ENCODE peak calls at places on chromosome 16, in four cellular contexts. One of them, this sample, is unnamed. For H3K9me3, the result is how much of the 10 kb centered on the place peaks cover.

GRCh38 chr16:80460004-80460403 is 80.8 kb upstream of the DYNLRB2 start:
- DNase-seq in CD4-positive, alpha-beta T cell: no peak
- DNase-seq in naive thymus-derived CD4-positive, alpha-beta T cell: no peak
- DNase-seq in body of pancreas: no peak
- DNase-seq in this sample: no peak

GRCh38 chr16:66309-67182 is 5.9 kb downstream of the RHBDF1 start:
- DNase-seq in body of pancreas: no peak
- DNase-seq in CD4-positive, alpha-beta T cell: no peak
- DNase-seq in naive thymus-derived CD4-positive, alpha-beta T cell: no peak
- DNase-seq in this sample: no peak

GRCh38 chr16:7397901-7398300 is 65.3 kb downstream of the RBFOX1 start:
- DNase-seq in CD4-positive, alpha-beta T cell: no peak
- DNase-seq in naive thymus-derived CD4-positive, alpha-beta T cell: no peak
- DNase-seq in body of pancreas: no peak
- DNase-seq in this sample: no peak

GRCh38 chr16:85557083-85557975 is 55.8 kb upstream of the GSE1 start:
- DNase-seq in naive thymus-derived CD4-positive, alpha-beta T cell: peak
- DNase-seq in body of pancreas: peak
- DNase-seq in CD4-positive, alpha-beta T cell: peak
- DNase-seq in this sample: no peak

GRCh38 chr16:17766012-17766411 is 295.3 kb upstream of the XYLT1 start:
- DNase-seq in body of pancreas: no peak
- DNase-seq in naive thymus-derived CD4-positive, alpha-beta T cell: no peak
- DNase-seq in CD4-positive, alpha-beta T cell: no peak
- DNase-seq in this sample: no peak

GRCh38 chr16:52677487-52677886 is 130.5 kb upstream of the TOX3 start:
- DNase-seq in naive thymus-derived CD4-positive, alpha-beta T cell: no peak
- DNase-seq in body of pancreas: no peak
- DNase-seq in CD4-positive, alpha-beta T cell: no peak
- DNase-seq in this sample: no peak

GRCh38 chr16:29813644-29814562 is 1.9 kb downstream of the PRRT2 start:
- DNase-seq in naive thymus-derived CD4-positive, alpha-beta T cell: no peak
- DNase-seq in CD4-positive, alpha-beta T cell: no peak
- DNase-seq in body of pancreas: no peak
- DNase-seq in this sample: no peak

GRCh38 chr16:75801307-75801706 is 75.0 kb upstream of the CPHXL start:
- DNase-seq in body of pancreas: no peak
- DNase-seq in CD4-positive, alpha-beta T cell: no peak
- DNase-seq in naive thymus-derived CD4-positive, alpha-beta T cell: no peak
- DNase-seq in this sample: no peak

GRCh38 chr16:68746951-68747350 is 9.9 kb downstream of the CDH1 start:
- DNase-seq in CD4-positive, alpha-beta T cell: no peak
- DNase-seq in body of pancreas: no peak
- DNase-seq in naive thymus-derived CD4-positive, alpha-beta T cell: no peak
- DNase-seq in this sample: no peak

DNA sequence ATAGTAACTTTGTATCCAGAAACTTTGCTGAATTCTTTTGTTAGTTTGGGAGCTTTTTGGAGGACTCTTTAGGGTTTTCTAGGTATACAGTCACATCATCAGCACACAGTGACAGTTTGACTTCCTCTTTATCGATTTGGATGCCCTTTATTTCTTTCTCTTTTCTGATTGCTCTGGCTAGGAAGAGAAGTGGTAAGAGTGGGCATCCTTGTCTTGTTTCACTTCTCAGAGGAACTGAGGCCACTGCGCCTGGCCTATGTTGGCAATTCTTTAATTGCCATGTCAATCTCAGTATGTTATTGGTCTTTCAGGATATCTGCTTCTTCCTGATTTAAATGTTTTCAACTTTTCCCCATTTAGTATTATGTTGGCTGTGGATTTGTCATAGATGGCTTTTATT is 24.6 kb downstream of the ATF7IP2 start:
- DNase-seq in naive thymus-derived CD4-positive, alpha-beta T cell: no peak
- DNase-seq in body of pancreas: no peak
- DNase-seq in CD4-positive, alpha-beta T cell: no peak
- DNase-seq in this sample: no peak
- H3K9me3 ChIP-seq in naive thymus-derived CD4-positive, alpha-beta T cell: half or more
- H3K9me3 ChIP-seq in body of pancreas: under half
- H3K9me3 ChIP-seq in CD4-positive, alpha-beta T cell: half or more
- H3K9me3 ChIP-seq in this sample: under half

GRCh38 chr16:35602116-35602515 is 2142.7 kb downstream of the TP53TG3F start:
- DNase-seq in naive thymus-derived CD4-positive, alpha-beta T cell: no peak
- DNase-seq in CD4-positive, alpha-beta T cell: no peak
- DNase-seq in body of pancreas: no peak
- DNase-seq in this sample: no peak

GRCh38 chr16:35596467-35596866 is 2137.1 kb downstream of the TP53TG3F start:
- DNase-seq in naive thymus-derived CD4-positive, alpha-beta T cell: no peak
- DNase-seq in body of pancreas: no peak
- DNase-seq in CD4-positive, alpha-beta T cell: no peak
- DNase-seq in this sample: no peak

GRCh38 chr16:35598696-35599332 is 2139.4 kb downstream of the TP53TG3F start:
- DNase-seq in body of pancreas: no peak
- DNase-seq in naive thymus-derived CD4-positive, alpha-beta T cell: no peak
- DNase-seq in CD4-positive, alpha-beta T cell: no peak
- DNase-seq in this sample: no peak

DNA sequence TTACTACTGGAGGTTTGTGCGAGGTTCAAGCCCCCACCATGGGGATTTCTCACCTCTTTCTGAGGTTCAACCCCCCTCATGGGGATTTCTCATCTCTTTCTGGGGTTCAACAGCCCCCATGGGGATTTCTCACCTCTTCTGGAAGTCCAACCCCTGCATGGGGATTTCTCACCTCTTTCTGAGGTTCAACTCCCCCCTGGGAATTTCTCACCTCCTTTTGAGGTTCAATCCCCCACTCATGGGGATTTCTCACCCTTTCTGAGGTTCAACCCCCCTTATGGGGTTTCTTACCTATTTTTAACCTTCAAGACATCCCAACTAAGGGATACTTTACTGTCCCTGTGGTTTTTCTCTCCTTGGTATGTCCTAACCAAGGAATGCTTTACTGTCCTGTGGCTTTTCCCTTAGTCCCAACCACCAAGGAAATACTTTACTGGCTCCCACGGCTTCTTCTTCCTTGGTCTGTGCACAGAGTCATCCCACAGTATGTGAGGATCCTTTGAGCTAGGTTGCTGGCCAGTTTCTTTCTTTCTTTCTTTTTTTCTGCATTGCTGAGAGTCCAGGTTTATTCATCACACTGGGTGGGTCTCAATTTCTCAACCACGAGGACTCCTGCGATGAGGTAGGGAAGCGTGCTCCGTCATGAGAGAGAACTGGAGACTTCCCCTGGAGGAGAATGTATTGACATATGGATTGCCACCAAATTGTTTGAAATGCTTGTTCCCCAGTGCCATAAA is 2140.2 kb downstream of the TP53TG3F start:
- DNase-seq in body of pancreas: no peak
- DNase-seq in naive thymus-derived CD4-positive, alpha-beta T cell: no peak
- DNase-seq in CD4-positive, alpha-beta T cell: no peak
- DNase-seq in this sample: no peak
- H3K9me3 ChIP-seq in body of pancreas: under half
- H3K9me3 ChIP-seq in naive thymus-derived CD4-positive, alpha-beta T cell: under half
- H3K9me3 ChIP-seq in CD4-positive, alpha-beta T cell: under half
- H3K9me3 ChIP-seq in this sample: under half

GRCh38 chr16:35931722-35932121 is 2472.3 kb downstream of the TP53TG3F start:
- DNase-seq in CD4-positive, alpha-beta T cell: no peak
- DNase-seq in naive thymus-derived CD4-positive, alpha-beta T cell: no peak
- DNase-seq in body of pancreas: no peak
- DNase-seq in this sample: no peak
- H3K9me3 ChIP-seq in CD4-positive, alpha-beta T cell: under half
- H3K9me3 ChIP-seq in naive thymus-derived CD4-positive, alpha-beta T cell: under half
- H3K9me3 ChIP-seq in body of pancreas: under half
- H3K9me3 ChIP-seq in this sample: under half

DNA sequence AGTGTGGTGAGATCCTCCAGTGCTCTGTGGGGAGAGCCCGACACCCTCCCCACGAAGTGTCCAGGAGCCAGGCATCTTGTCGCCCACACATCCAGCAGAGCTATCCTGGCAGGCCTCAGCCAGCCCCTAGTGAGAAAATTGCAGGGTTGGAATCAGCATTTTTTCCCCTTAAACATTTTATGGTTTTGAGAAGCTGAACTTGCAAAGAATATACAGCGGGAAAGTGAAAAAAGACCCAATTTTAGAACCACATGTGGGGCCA is 84.6 kb downstream of the SOCS1 start:
- DNase-seq in naive thymus-derived CD4-positive, alpha-beta T cell: no peak
- DNase-seq in CD4-positive, alpha-beta T cell: no peak
- DNase-seq in body of pancreas: no peak
- DNase-seq in this sample: no peak
- H3K9me3 ChIP-seq in naive thymus-derived CD4-positive, alpha-beta T cell: under half
- H3K9me3 ChIP-seq in CD4-positive, alpha-beta T cell: under half
- H3K9me3 ChIP-seq in body of pancreas: under half
- H3K9me3 ChIP-seq in this sample: under half

DNA sequence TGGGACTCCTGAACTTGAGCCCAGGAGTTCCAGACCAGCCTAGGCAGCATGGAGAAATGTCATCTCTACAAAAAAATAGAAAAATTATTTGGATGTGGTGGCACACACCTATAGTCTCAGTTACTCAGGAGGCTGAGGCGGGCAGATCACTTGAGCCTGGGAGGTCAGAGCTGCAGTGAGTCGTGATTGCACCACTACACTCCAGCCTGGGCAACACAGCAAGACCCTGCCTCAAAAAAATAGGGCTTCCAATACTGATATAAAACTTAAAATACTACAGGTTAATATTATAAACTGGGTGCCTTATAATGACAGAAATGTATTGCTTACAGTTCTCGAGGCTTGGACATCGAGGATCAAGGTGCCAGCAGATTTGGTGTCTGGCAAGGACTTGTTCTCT is 10.6 kb downstream of the CES2 start:
- DNase-seq in body of pancreas: no peak
- DNase-seq in CD4-positive, alpha-beta T cell: no peak
- DNase-seq in naive thymus-derived CD4-positive, alpha-beta T cell: no peak
- DNase-seq in this sample: no peak
- H3K9me3 ChIP-seq in body of pancreas: under half
- H3K9me3 ChIP-seq in CD4-positive, alpha-beta T cell: under half
- H3K9me3 ChIP-seq in naive thymus-derived CD4-positive, alpha-beta T cell: under half
- H3K9me3 ChIP-seq in this sample: under half

GRCh38 chr16:15979801-15980200 is 30.4 kb downstream of the ABCC1 start:
- DNase-seq in CD4-positive, alpha-beta T cell: no peak
- DNase-seq in naive thymus-derived CD4-positive, alpha-beta T cell: no peak
- DNase-seq in body of pancreas: no peak
- DNase-seq in this sample: no peak
- H3K9me3 ChIP-seq in CD4-positive, alpha-beta T cell: under half
- H3K9me3 ChIP-seq in naive thymus-derived CD4-positive, alpha-beta T cell: under half
- H3K9me3 ChIP-seq in body of pancreas: under half
- H3K9me3 ChIP-seq in this sample: under half

DNA sequence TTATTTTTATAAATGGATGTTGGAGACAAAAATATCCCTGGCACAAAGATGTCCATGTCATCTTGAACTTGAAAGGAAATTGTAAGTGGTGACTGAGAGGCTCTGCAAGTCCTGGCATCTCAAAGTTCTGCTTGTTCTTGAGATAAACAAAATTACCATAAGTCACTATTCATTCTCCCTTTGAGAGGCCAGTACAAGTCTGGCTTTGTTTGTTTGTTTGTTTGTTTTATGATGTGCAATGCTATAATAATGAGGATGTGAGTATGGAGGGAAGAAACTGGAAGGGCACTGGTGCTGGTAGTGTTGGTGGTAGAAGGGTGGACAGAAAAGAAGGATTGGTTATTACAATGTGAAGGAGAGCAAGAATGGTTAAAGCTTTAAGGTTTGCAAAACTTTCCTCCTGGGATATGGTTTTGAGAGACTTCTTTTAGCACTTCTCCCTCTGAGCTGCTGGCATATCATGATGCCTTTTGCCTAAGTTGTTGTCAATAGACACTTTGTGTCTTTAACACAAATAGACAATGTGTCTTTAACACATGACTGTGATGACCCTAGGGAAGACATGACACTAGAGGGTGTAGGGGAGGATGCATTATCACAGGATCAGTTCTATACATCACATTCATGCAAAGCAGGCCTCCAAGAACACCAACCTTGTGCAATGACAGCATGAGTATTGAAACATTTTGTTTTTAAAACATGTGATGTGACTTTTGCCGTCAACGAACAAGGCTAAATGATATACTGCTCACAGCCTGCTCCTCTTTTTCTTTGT is 880.5 kb upstream of the GOT2 start:
- DNase-seq in body of pancreas: no peak
- DNase-seq in CD4-positive, alpha-beta T cell: no peak
- DNase-seq in naive thymus-derived CD4-positive, alpha-beta T cell: no peak
- DNase-seq in this sample: no peak
- H3K9me3 ChIP-seq in body of pancreas: under half
- H3K9me3 ChIP-seq in CD4-positive, alpha-beta T cell: under half
- H3K9me3 ChIP-seq in naive thymus-derived CD4-positive, alpha-beta T cell: under half
- H3K9me3 ChIP-seq in this sample: under half

DNA sequence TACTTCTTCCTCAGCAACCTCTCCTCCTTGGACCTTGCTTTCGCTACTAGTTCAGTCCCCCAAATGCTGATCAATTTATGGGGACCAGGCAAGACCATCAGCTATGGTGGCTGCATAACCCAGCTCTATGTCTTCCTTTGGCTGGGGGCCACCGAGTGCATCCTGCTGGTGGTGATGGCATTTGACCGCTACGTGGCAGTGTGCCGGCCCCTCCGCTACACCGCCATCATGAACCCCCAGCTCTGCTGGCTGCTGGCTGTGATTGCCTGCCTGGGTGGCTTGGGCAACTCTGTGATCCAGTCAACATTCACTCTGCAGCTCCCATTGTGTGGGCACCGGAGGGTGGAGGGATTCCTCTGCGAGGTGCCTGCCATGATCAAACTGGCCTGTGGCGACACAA is 429 bp downstream of the OR2C1 start:
- DNase-seq in naive thymus-derived CD4-positive, alpha-beta T cell: no peak
- DNase-seq in CD4-positive, alpha-beta T cell: no peak
- DNase-seq in body of pancreas: no peak
- DNase-seq in this sample: no peak
- H3K9me3 ChIP-seq in naive thymus-derived CD4-positive, alpha-beta T cell: under half
- H3K9me3 ChIP-seq in CD4-positive, alpha-beta T cell: under half
- H3K9me3 ChIP-seq in body of pancreas: under half
- H3K9me3 ChIP-seq in this sample: under half

GRCh38 chr16:35298460-35299243 is 1839.2 kb downstream of the TP53TG3F start:
- DNase-seq in body of pancreas: no peak
- DNase-seq in CD4-positive, alpha-beta T cell: no peak
- DNase-seq in naive thymus-derived CD4-positive, alpha-beta T cell: no peak
- DNase-seq in this sample: no peak

GRCh38 chr16:35296962-35297653 is 1837.7 kb downstream of the TP53TG3F start:
- DNase-seq in CD4-positive, alpha-beta T cell: no peak
- DNase-seq in naive thymus-derived CD4-positive, alpha-beta T cell: no peak
- DNase-seq in body of pancreas: no peak
- DNase-seq in this sample: no peak

GRCh38 chr16:35305476-35305875 is 1846.1 kb downstream of the TP53TG3F start:
- DNase-seq in naive thymus-derived CD4-positive, alpha-beta T cell: no peak
- DNase-seq in CD4-positive, alpha-beta T cell: no peak
- DNase-seq in body of pancreas: no peak
- DNase-seq in this sample: no peak

GRCh38 chr16:35306915-35307314 is 1847.5 kb downstream of the TP53TG3F start:
- DNase-seq in body of pancreas: no peak
- DNase-seq in naive thymus-derived CD4-positive, alpha-beta T cell: no peak
- DNase-seq in CD4-positive, alpha-beta T cell: no peak
- DNase-seq in this sample: no peak

GRCh38 chr16:35302859-35303258 is 1843.4 kb downstream of the TP53TG3F start:
- DNase-seq in CD4-positive, alpha-beta T cell: no peak
- DNase-seq in naive thymus-derived CD4-positive, alpha-beta T cell: no peak
- DNase-seq in body of pancreas: no peak
- DNase-seq in this sample: no peak
- H3K9me3 ChIP-seq in CD4-positive, alpha-beta T cell: under half
- H3K9me3 ChIP-seq in naive thymus-derived CD4-positive, alpha-beta T cell: under half
- H3K9me3 ChIP-seq in body of pancreas: under half
- H3K9me3 ChIP-seq in this sample: under half

GRCh38 chr16:3311496-3311895 is 6.2 kb downstream of the ZNF75A start:
- DNase-seq in body of pancreas: no peak
- DNase-seq in naive thymus-derived CD4-positive, alpha-beta T cell: no peak
- DNase-seq in CD4-positive, alpha-beta T cell: no peak
- DNase-seq in this sample: no peak
- H3K9me3 ChIP-seq in body of pancreas: under half
- H3K9me3 ChIP-seq in naive thymus-derived CD4-positive, alpha-beta T cell: half or more
- H3K9me3 ChIP-seq in CD4-positive, alpha-beta T cell: half or more
- H3K9me3 ChIP-seq in this sample: under half

This sample was measured in T-helper 17 cell.